ENCODE peak calls at places on chromosomes 16 and 17, in six cellular contexts. B is NCI-H82, U is astrocyte of the spinal cord, N is IMR-90, E is hepatic stellate cell, W is foreskin fibroblast. X is an unnamed sample.

GRCh38 chr16:67957622-67958021 is 10.8 kb downstream of the SLC12A4 start:
- DNase-seq in B (no peak), U (no peak), N (no peak), E (no peak), W (no peak), X (no peak)

GRCh38 chr17:15511142-15511541 is 43.7 kb upstream of the CDRT4 start:
- DNase-seq in B (no peak), U (no peak), N (no peak), E (no peak), W (no peak), X (no peak)

GRCh38 chr17:7393613-7394451 is 493 bp downstream of the PLSCR3 start:
- DNase-seq in B (peak), U (no peak), N (no peak), E (peak), W (no peak), X (peak)

GRCh38 chr17:55444471-55445441 is 23.1 kb upstream of the MMD start:
- DNase-seq in B (peak), U (no peak), N (peak), E (peak), W (peak), X (no peak)

GRCh38 chr17:71900830-71901229 is 220.0 kb upstream of the SOX9 start:
- DNase-seq in B (no peak), U (peak), N (peak), E (no peak), W (no peak), X (no peak)

GRCh38 chr17:61731330-61731729 is 132.0 kb downstream of the BRIP1 start:
- DNase-seq in B (no peak), U (no peak), N (peak), E (no peak), W (no peak), X (no peak)

GRCh38 chr16:17476414-17477259 is 5.9 kb upstream of the XYLT1 start:
- DNase-seq in B (peak), U (peak), N (peak), E (peak), W (peak), X (peak)

GRCh38 chr16:29940656-29941055 is 14.6 kb upstream of the KCTD13 start:
- DNase-seq in B (no peak), U (peak), N (no peak), E (no peak), W (no peak), X (no peak)

GRCh38 chr16:23803591-23804123 is 32.1 kb upstream of the PRKCB start:
- DNase-seq in B (peak), U (no peak), N (peak), E (peak), W (peak), X (peak)